ENCODE peak calls at places on chromosomes 2 and 18, in four cellular contexts. One of them, this sample, is unnamed.

GRCh38 chr18:3799515-3799914 is 349.5 kb downstream of the TGIF1 start:
- DNase-seq in gastrocnemius medialis: no peak
- DNase-seq in spleen: no peak
- DNase-seq in stomach: no peak
- DNase-seq in this sample: no peak

GRCh38 chr2:45289997-45290673 is 280.9 kb upstream of the SIX2 start:
- DNase-seq in gastrocnemius medialis: no peak
- DNase-seq in spleen: no peak
- DNase-seq in stomach: no peak
- DNase-seq in this sample: no peak

GRCh38 chr2:180554330-180554729 is 426.1 kb upstream of the UBE2E3 start:
- DNase-seq in gastrocnemius medialis: no peak
- DNase-seq in spleen: no peak
- DNase-seq in stomach: no peak
- DNase-seq in this sample: no peak

GRCh38 chr18:30248061-30248460 is 794.5 kb downstream of the DSC3 start:
- DNase-seq in gastrocnemius medialis: no peak
- DNase-seq in spleen: no peak
- DNase-seq in stomach: no peak
- DNase-seq in this sample: no peak

GRCh38 chr2:207394203-207394741 is 135.5 kb upstream of the CREB1 start:
- DNase-seq in gastrocnemius medialis: no peak
- DNase-seq in spleen: no peak
- DNase-seq in stomach: no peak
- DNase-seq in this sample: no peak

GRCh38 chr18:40692871-40693270 is 1262.2 kb upstream of the PIK3C3 start:
- DNase-seq in gastrocnemius medialis: no peak
- DNase-seq in spleen: no peak
- DNase-seq in stomach: no peak
- DNase-seq in this sample: no peak

GRCh38 chr18:45059695-45060094 is 379.0 kb downstream of the SETBP1 start:
- DNase-seq in gastrocnemius medialis: no peak
- DNase-seq in spleen: no peak
- DNase-seq in stomach: no peak
- DNase-seq in this sample: no peak

GRCh38 chr2:158539176-158539895 is 82.6 kb downstream of the PKP4 start:
- DNase-seq in gastrocnemius medialis: no peak
- DNase-seq in spleen: no peak
- DNase-seq in stomach: no peak
- DNase-seq in this sample: no peak

GRCh38 chr2:230067990-230068657 is 600 bp downstream of the SLC16A14 start:
- DNase-seq in gastrocnemius medialis: no peak
- DNase-seq in spleen: peak; percentile 92
- DNase-seq in stomach: peak; percentile 52
- DNase-seq in this sample: peak; percentile 66
- TF ChIP-seq POLR2A in gastrocnemius medialis: no peak
- TF ChIP-seq POLR2A in spleen: no peak
- TF ChIP-seq POLR2A in stomach: no peak
- TF ChIP-seq POLR2A in this sample: no peak

DNA sequence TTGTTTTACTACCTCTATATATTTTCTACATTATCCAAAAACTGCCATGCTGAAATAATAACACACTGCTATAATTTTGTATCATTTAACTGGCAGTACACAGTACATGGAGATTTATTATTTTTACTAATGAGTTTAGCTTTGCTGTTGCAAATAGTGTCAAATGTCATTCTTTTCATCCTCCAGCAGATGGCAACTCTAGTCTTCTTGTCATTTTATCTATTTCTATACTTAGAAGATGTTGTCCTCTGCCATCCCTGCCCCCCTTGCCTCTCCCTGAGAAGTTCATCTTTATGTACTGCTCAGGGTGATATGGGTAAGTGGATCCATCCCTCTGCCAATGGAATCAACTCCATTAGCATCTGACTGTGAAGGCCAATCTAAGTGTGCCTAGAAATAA is 21.7 kb upstream of the LRRTM1 start:
- DNase-seq in gastrocnemius medialis: no peak
- DNase-seq in spleen: no peak
- DNase-seq in stomach: no peak
- DNase-seq in this sample: no peak
- TF ChIP-seq CTCF in gastrocnemius medialis: peak; percentile 12
- TF ChIP-seq CTCF in spleen: no peak
- TF ChIP-seq CTCF in stomach: no peak
- TF ChIP-seq CTCF in this sample: no peak

DNA sequence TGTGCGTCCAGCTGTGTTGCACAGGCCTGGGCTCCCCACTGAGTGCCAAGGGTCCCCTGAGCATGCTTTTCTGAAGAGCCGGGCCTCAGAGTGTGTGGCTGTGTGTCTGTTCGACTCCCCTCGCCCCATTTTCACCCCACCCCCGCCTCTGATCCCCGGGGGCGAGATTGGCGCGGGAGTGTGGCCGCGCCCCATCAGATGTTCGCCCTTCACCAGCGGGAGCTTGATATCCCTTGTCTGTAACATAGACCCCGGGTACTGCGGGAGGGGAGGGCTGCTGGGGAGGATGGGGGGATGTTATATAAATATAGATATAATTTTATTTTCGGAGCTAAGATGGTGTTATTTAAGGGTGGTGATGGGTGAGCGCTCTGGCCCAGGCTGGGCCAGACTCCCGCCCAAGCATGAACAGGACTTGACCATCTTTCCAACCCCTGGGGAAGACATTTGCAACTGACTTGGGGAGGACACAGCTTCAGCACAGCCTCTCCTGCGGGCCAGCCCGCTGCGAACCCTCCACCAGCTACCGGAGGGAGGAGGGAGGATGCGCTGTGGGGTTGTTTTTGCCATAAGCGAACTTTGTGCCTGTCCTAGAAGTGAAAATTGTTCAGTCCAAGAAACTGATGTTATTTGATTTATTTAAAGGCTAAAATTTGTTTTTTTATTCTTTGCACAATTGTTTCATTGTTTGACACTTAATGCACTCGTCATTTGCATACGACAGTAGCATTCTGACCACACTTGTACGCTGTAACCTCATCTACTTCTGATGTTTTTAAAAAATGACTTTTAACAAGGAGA is 1.6 kb downstream of the RHOB start:
- DNase-seq in gastrocnemius medialis: peak; percentile 26
- DNase-seq in spleen: peak; percentile 79
- DNase-seq in stomach: peak; percentile 36
- DNase-seq in this sample: peak; percentile 73
- TF ChIP-seq POLR2A in gastrocnemius medialis: no peak
- TF ChIP-seq POLR2A in spleen: no peak
- TF ChIP-seq POLR2A in stomach: no peak
- TF ChIP-seq POLR2A in this sample: peak; percentile 33

DNA sequence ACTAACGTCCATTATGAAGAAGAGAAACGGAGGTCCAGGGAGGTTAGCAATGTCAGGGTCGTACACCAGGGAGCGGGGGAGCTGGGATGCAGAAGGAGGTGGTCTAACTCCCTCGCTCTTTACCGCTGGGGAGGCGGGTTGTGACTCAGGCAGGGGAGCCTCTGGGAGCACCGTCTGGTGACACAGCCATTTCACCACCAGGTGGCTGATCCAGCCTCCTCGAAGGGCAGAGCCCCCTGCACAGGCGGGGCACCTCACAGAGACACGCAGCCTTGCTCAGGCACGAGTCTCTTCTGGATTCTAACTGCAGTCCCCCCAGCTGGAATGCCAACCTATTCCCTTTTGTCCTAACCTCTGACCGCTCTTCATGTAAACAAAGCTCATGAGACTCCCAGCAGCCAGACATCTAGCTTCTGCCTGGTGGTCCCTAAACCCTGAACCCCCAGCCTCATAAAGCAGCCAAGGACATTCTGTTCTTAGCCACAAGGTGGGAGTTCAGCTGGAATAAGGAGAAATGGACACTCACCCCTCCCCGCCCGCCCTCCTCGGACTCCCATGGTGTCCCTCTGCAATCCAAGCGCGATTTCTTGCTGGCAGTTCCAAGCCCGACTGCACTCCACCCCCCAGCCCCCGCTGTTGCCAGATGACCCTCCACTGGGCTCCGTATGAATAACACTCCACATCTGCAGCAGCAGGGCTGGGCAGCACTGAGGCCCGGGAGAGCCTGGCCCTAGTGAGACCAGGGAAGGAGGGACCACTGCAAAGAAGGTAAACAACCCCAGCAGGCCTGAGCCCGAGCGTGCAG is 84.4 kb downstream of the TNS1 start:
- DNase-seq in gastrocnemius medialis: no peak
- DNase-seq in spleen: no peak
- DNase-seq in stomach: no peak
- DNase-seq in this sample: peak; percentile 85
- TF ChIP-seq CTCF in gastrocnemius medialis: no peak
- TF ChIP-seq CTCF in spleen: no peak
- TF ChIP-seq CTCF in stomach: no peak
- TF ChIP-seq CTCF in this sample: peak; percentile 21

DNA sequence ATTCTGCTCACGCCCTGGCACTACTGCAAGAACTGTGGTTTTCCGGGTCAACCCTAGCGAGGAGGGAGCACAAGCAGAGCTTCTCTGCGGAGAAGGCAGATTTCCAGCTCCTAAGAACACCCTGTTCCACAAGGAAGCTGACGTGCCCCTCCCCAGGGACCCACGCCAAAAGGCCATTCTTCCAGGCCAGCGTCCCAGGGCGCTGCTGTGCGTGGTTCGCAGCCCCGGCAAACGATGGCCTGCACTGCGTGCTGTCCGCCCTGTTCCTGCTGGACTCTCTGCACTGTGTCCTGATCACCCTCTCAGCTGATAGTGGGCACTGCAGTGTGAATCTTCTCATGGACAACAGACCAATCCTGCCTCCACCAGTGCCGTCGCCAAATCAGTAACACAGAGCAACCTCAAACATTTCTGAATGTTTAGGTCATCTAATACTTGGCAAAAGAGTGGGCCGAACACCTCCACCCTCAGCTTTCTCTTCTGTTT is 49.1 kb downstream of the ADI1 start:
- DNase-seq in gastrocnemius medialis: peak; percentile 94
- DNase-seq in spleen: peak; percentile 45
- DNase-seq in stomach: peak; percentile 88
- DNase-seq in this sample: peak; percentile 88
- TF ChIP-seq POLR2A in gastrocnemius medialis: peak; percentile 46
- TF ChIP-seq POLR2A in spleen: no peak
- TF ChIP-seq POLR2A in stomach: no peak
- TF ChIP-seq POLR2A in this sample: no peak

GRCh38 chr18:75728621-75729020 is 301.1 kb upstream of the SMIM21 start:
- DNase-seq in gastrocnemius medialis: no peak
- DNase-seq in spleen: no peak
- DNase-seq in stomach: no peak
- DNase-seq in this sample: no peak

GRCh38 chr18:75730249-75730648 is 302.7 kb upstream of the SMIM21 start:
- DNase-seq in gastrocnemius medialis: no peak
- DNase-seq in spleen: no peak
- DNase-seq in stomach: no peak
- DNase-seq in this sample: no peak

GRCh38 chr18:75727479-75727878 is 300.0 kb upstream of the SMIM21 start:
- DNase-seq in gastrocnemius medialis: no peak
- DNase-seq in spleen: no peak
- DNase-seq in stomach: no peak
- DNase-seq in this sample: no peak
- TF ChIP-seq CTCF in gastrocnemius medialis: no peak
- TF ChIP-seq CTCF in spleen: no peak
- TF ChIP-seq CTCF in stomach: no peak
- TF ChIP-seq CTCF in this sample: no peak

GRCh38 chr2:131520526-131520925 is 7.2 kb upstream of the CCDC74A start:
- DNase-seq in gastrocnemius medialis: no peak
- DNase-seq in spleen: peak; percentile 56
- DNase-seq in stomach: no peak
- DNase-seq in this sample: peak; percentile 61

GRCh38 chr2:131519466-131519865 is 8.2 kb upstream of the CCDC74A start:
- DNase-seq in gastrocnemius medialis: no peak
- DNase-seq in spleen: peak; percentile 72
- DNase-seq in stomach: no peak
- DNase-seq in this sample: peak; percentile 58

GRCh38 chr2:131517106-131517831 is 10.4 kb upstream of the CCDC74A start:
- DNase-seq in gastrocnemius medialis: no peak
- DNase-seq in spleen: peak; percentile 56
- DNase-seq in stomach: no peak
- DNase-seq in this sample: peak; percentile 59

GRCh38 chr2:131521961-131522781 is 5.5 kb upstream of the CCDC74A start:
- DNase-seq in gastrocnemius medialis: no peak
- DNase-seq in spleen: peak; percentile 76
- DNase-seq in stomach: no peak
- DNase-seq in this sample: peak; percentile 62
- TF ChIP-seq POLR2A in gastrocnemius medialis: no peak
- TF ChIP-seq POLR2A in spleen: no peak
- TF ChIP-seq POLR2A in stomach: no peak
- TF ChIP-seq POLR2A in this sample: no peak

This sample was measured in sigmoid colon.